ENCODE peak calls at places on chromosomes 1 and 21, in eight cellular contexts. N is memory B cell, H is brain pericyte, M is T-helper 1 cell, C is ELR, A is HCEC 1CT, T is NCI-H510A treated with DMSO at 0.1 percent for 48 hours, K is astrocyte of the spinal cord. F is an unnamed sample.

GRCh38 chr1:246558041-246558440 is 8.0 kb downstream of the TFB2M start:
- DNase-seq in C (no peak), K (no peak), N (no peak), A (no peak), T (no peak), M (no peak), H (no peak), F (no peak)

GRCh38 chr1:159162511-159163265 is 8.7 kb upstream of the CADM3 start:
- DNase-seq in C (no peak), M (no peak), A (no peak), T (no peak), K (no peak), N (no peak), H (no peak), F (no peak)

GRCh38 chr1:19009126-19009881 is 52.8 kb upstream of the IFFO2 start:
- DNase-seq in H (no peak), M (no peak), T (no peak), A (no peak), K (no peak), C (no peak), N (no peak), F (no peak)

GRCh38 chr1:183209533-183210158 is 23.6 kb downstream of the LAMC2 start:
- DNase-seq in M (no peak), T (no peak), A (peak; percentile 90), N (no peak), K (peak; percentile 75), H (no peak), C (peak; percentile 97), F (peak; percentile 67)

GRCh38 chr1:32639489-32640075 is 10.8 kb downstream of the ZBTB8OS start:
- DNase-seq in N (no peak), C (no peak), M (no peak), K (peak; percentile 13), H (no peak), A (no peak), T (no peak), F (no peak)

GRCh38 chr1:97412155-97412554 is 508.7 kb downstream of the DPYD start:
- DNase-seq in C (no peak), M (no peak), A (no peak), H (no peak), K (no peak), T (no peak), N (no peak), F (no peak)

GRCh38 chr1:94658221-94658620 is 116.7 kb upstream of the F3 start:
- DNase-seq in T (no peak), H (no peak), K (peak; percentile 71), C (peak; percentile 66), A (peak; percentile 83), M (no peak), N (no peak), F (no peak)

GRCh38 chr1:47579809-47580208 is 142.0 kb downstream of the FOXD2 start:
- DNase-seq in M (no peak), N (no peak), A (no peak), T (no peak), H (no peak), K (no peak), C (no peak), F (no peak)

GRCh38 chr21:34910396-34910795 is 138.7 kb downstream of the RUNX1 start:
- DNase-seq in M (no peak), T (no peak), C (no peak), K (no peak), N (no peak), H (no peak), A (no peak), F (no peak)

GRCh38 chr1:221994939-221995338 is 253.1 kb upstream of the DUSP10 start:
- DNase-seq in M (no peak), N (no peak), H (no peak), T (no peak), C (peak; percentile 58), K (peak; percentile 75), A (peak; percentile 92), F (no peak)

GRCh38 chr21:39114871-39115658 is 68.2 kb downstream of the PSMG1 start:
- DNase-seq in M (no peak), C (peak; percentile 62), N (no peak), T (no peak), K (peak; percentile 87), H (peak; percentile 80), A (peak; percentile 68), F (peak; percentile 74)

GRCh38 chr1:27296773-27297214 is 25.2 kb upstream of the TMEM222 start:
- DNase-seq in A (peak; percentile 41), N (peak; percentile 73), H (no peak), K (peak; percentile 59), C (peak; percentile 73), T (peak; percentile 27), M (peak; percentile 28), F (peak; percentile 31)

GRCh38 chr1:212158912-212159796 is 123.6 kb downstream of the DTL start:
- DNase-seq in M (no peak), N (no peak), C (no peak), K (no peak), A (no peak), T (no peak), H (no peak), F (no peak)

GRCh38 chr1:103416681-103417318 is 108.7 kb upstream of the RNPC3 start:
- DNase-seq in K (peak; percentile 31), M (no peak), H (no peak), T (no peak), A (peak; percentile 2), C (no peak), N (no peak), F (no peak)

GRCh38 chr1:151710187-151710586 is 6.4 kb downstream of the CELF3 start:
- DNase-seq in K (peak; percentile 20), A (no peak), T (no peak), C (peak; percentile 50), N (no peak), M (no peak), H (no peak), F (no peak)

GRCh38 chr1:211155040-211155439 is 21.1 kb upstream of the KCNH1 start:
- DNase-seq in M (no peak), N (no peak), H (no peak), T (no peak), K (no peak), A (no peak), C (no peak), F (no peak)

GRCh38 chr1:1259948-1260614 is 13.6 kb upstream of the C1QTNF12 start:
- DNase-seq in N (no peak), K (no peak), A (no peak), M (no peak), H (no peak), C (no peak), T (peak; percentile 99), F (no peak)

GRCh38 chr21:36704281-36704957 is 5.5 kb downstream of the SIM2 start:
- DNase-seq in H (no peak), M (no peak), C (no peak), N (no peak), K (no peak), A (no peak), T (no peak), F (no peak)

GRCh38 chr1:205354259-205354904 is 2.3 kb downstream of the KLHDC8A start:
- DNase-seq in N (peak; percentile 62), K (peak; percentile 73), C (peak; percentile 74), M (peak; percentile 17), H (no peak), A (peak; percentile 57), T (peak; percentile 45), F (no peak)

GRCh38 chr1:24003331-24003972 is 23.3 kb upstream of the SRSF10 start:
- DNase-seq in C (peak; percentile 47), M (no peak), N (no peak), T (peak; percentile 40), K (peak; percentile 86), A (peak; percentile 73), H (no peak), F (peak; percentile 53)

GRCh38 chr1:77532641-77533040 is 149.8 kb downstream of the ZZZ3 start:
- DNase-seq in K (no peak), C (no peak), T (no peak), N (no peak), H (no peak), A (no peak), M (no peak), F (no peak)

GRCh38 chr1:233816348-233816747 is 88.1 kb upstream of the SLC35F3 start:
- DNase-seq in C (no peak), A (no peak), H (no peak), K (no peak), N (no peak), M (no peak), T (no peak), F (no peak)

GRCh38 chr1:45883633-45884032 is 80.2 kb downstream of the MAST2 start:
- DNase-seq in C (peak; percentile 80), A (peak; percentile 55), T (no peak), M (no peak), K (peak; percentile 52), H (no peak), N (no peak), F (no peak)

GRCh38 chr1:91621907-91622306 is 121.3 kb downstream of the CDC7 start:
- DNase-seq in M (no peak), A (no peak), K (no peak), T (no peak), N (no peak), C (no peak), H (no peak), F (no peak)

GRCh38 chr1:224640587-224640986 is 24.5 kb downstream of the CNIH3 start:
- DNase-seq in M (no peak), A (no peak), H (no peak), C (no peak), N (no peak), T (no peak), K (no peak), F (no peak)

GRCh38 chr1:180167721-180168467 is 13.2 kb downstream of the QSOX1 start:
- DNase-seq in A (no peak), M (no peak), T (peak; percentile 96), H (no peak), N (no peak), K (no peak), C (peak; percentile 62), F (no peak)

GRCh38 chr21:24272527-24272938 is 1334.7 kb downstream of the MRPL39 start:
- DNase-seq in A (no peak), M (no peak), T (no peak), H (no peak), C (no peak), K (no peak), N (no peak), F (no peak)

GRCh38 chr1:73947009-73947408 is 251.0 kb downstream of the LRRIQ3 start:
- DNase-seq in C (no peak), A (no peak), K (no peak), M (no peak), H (no peak), N (no peak), T (no peak), F (no peak)

GRCh38 chr1:78650114-78650513 is 483 bp downstream of the IFI44 start:
- DNase-seq in T (no peak), A (no peak), K (peak; percentile 11), C (peak; percentile 61), H (no peak), N (no peak), M (no peak), F (no peak)

GRCh38 chr1:221925947-221926346 is 184.1 kb upstream of the DUSP10 start:
- DNase-seq in H (no peak), A (no peak), M (no peak), N (no peak), T (no peak), C (no peak), K (no peak), F (no peak)

GRCh38 chr1:167064622-167065021 is 25.6 kb downstream of the GPA33 start:
- DNase-seq in A (no peak), M (no peak), C (no peak), K (no peak), N (no peak), H (no peak), T (no peak), F (no peak)

GRCh38 chr1:23169727-23170335 is 1.2 kb upstream of the LUZP1 start:
- DNase-seq in C (peak; percentile 61), N (peak; percentile 28), K (peak; percentile 61), T (no peak), A (peak; percentile 29), H (peak; percentile 85), M (no peak), F (peak; percentile 56)

GRCh38 chr1:43246466-43247213 is 23.1 kb upstream of the TMEM125 start:
- DNase-seq in H (no peak), N (no peak), K (no peak), A (no peak), M (no peak), T (no peak), C (no peak), F (no peak)

GRCh38 chr1:22747021-22747734 is 36.5 kb downstream of the EPHB2 start:
- DNase-seq in K (peak; percentile 93), T (no peak), N (no peak), C (peak; percentile 94), M (no peak), H (no peak), A (peak; percentile 28), F (peak; percentile 86)